ENCODE peak calls at places on chromosomes 4 and X, in eight cellular contexts. One of them, this sample, is unnamed.

GRCh38 chr4:22991576-22991975 is 298.8 kb downstream of the GBA3 start:
- DNase-seq in CD8-positive, alpha-beta memory T cell: no peak
- DNase-seq in cardiac fibroblast: no peak
- DNase-seq in astrocyte of the cerebellum: no peak
- DNase-seq in GM23338: no peak
- DNase-seq in cardiac muscle cell: no peak
- DNase-seq in neural progenitor cell: no peak
- DNase-seq in mucosa of descending colon: no peak
- DNase-seq in this sample: no peak

GRCh38 chr4:118388621-118389020 is 35.8 kb upstream of the PRSS12 start:
- DNase-seq in astrocyte of the cerebellum: no peak
- DNase-seq in cardiac muscle cell: no peak
- DNase-seq in neural progenitor cell: peak; percentile 35
- DNase-seq in CD8-positive, alpha-beta memory T cell: no peak
- DNase-seq in cardiac fibroblast: no peak
- DNase-seq in GM23338: no peak
- DNase-seq in mucosa of descending colon: no peak
- DNase-seq in this sample: no peak

GRCh38 chr4:110412354-110412753 is 63.6 kb upstream of the ENPEP start:
- DNase-seq in cardiac fibroblast: no peak
- DNase-seq in mucosa of descending colon: no peak
- DNase-seq in neural progenitor cell: no peak
- DNase-seq in astrocyte of the cerebellum: no peak
- DNase-seq in GM23338: no peak
- DNase-seq in CD8-positive, alpha-beta memory T cell: no peak
- DNase-seq in cardiac muscle cell: no peak
- DNase-seq in this sample: no peak

GRCh38 chr4:123305746-123306145 is 90.8 kb upstream of the SPRY1 start:
- DNase-seq in neural progenitor cell: no peak
- DNase-seq in GM23338: no peak
- DNase-seq in astrocyte of the cerebellum: no peak
- DNase-seq in cardiac muscle cell: no peak
- DNase-seq in mucosa of descending colon: no peak
- DNase-seq in cardiac fibroblast: no peak
- DNase-seq in CD8-positive, alpha-beta memory T cell: no peak
- DNase-seq in this sample: no peak

GRCh38 chrX:43961699-43962098 is 11.5 kb downstream of the NDP start:
- DNase-seq in astrocyte of the cerebellum: no peak
- DNase-seq in neural progenitor cell: no peak
- DNase-seq in mucosa of descending colon: no peak
- DNase-seq in GM23338: no peak
- DNase-seq in cardiac fibroblast: peak; percentile 11
- DNase-seq in cardiac muscle cell: no peak
- DNase-seq in CD8-positive, alpha-beta memory T cell: no peak
- DNase-seq in this sample: no peak

GRCh38 chr4:122119739-122120138 is 32.4 kb upstream of the BLTP1 start:
- DNase-seq in CD8-positive, alpha-beta memory T cell: no peak
- DNase-seq in mucosa of descending colon: no peak
- DNase-seq in cardiac fibroblast: no peak
- DNase-seq in GM23338: no peak
- DNase-seq in astrocyte of the cerebellum: no peak
- DNase-seq in cardiac muscle cell: no peak
- DNase-seq in neural progenitor cell: no peak
- DNase-seq in this sample: no peak

GRCh38 chrX:100895365-100896075 is 21.4 kb upstream of the NOX1 start:
- DNase-seq in astrocyte of the cerebellum: peak; percentile 6
- DNase-seq in cardiac muscle cell: peak; percentile 51
- DNase-seq in GM23338: peak; percentile 70
- DNase-seq in neural progenitor cell: peak; percentile 57
- DNase-seq in CD8-positive, alpha-beta memory T cell: no peak
- DNase-seq in cardiac fibroblast: peak; percentile 59
- DNase-seq in mucosa of descending colon: peak; percentile 31
- DNase-seq in this sample: no peak

GRCh38 chrX:103396186-103396585 is 19.8 kb downstream of the BEX3 start:
- DNase-seq in astrocyte of the cerebellum: no peak
- DNase-seq in cardiac fibroblast: peak; percentile 51
- DNase-seq in neural progenitor cell: no peak
- DNase-seq in GM23338: no peak
- DNase-seq in cardiac muscle cell: peak; percentile 21
- DNase-seq in mucosa of descending colon: no peak
- DNase-seq in CD8-positive, alpha-beta memory T cell: no peak
- DNase-seq in this sample: no peak

GRCh38 chr4:41069838-41070237 is 144.5 kb downstream of the APBB2 start:
- DNase-seq in GM23338: peak; percentile 77
- DNase-seq in cardiac fibroblast: no peak
- DNase-seq in mucosa of descending colon: no peak
- DNase-seq in astrocyte of the cerebellum: no peak
- DNase-seq in CD8-positive, alpha-beta memory T cell: no peak
- DNase-seq in cardiac muscle cell: no peak
- DNase-seq in neural progenitor cell: peak; percentile 72
- DNase-seq in this sample: no peak

GRCh38 chr4:77007358-77008230 is 58.0 kb downstream of the SEPTIN11 start:
- DNase-seq in cardiac fibroblast: peak; percentile 94
- DNase-seq in GM23338: peak; percentile 52
- DNase-seq in astrocyte of the cerebellum: no peak
- DNase-seq in CD8-positive, alpha-beta memory T cell: no peak
- DNase-seq in cardiac muscle cell: peak; percentile 94
- DNase-seq in neural progenitor cell: no peak
- DNase-seq in mucosa of descending colon: no peak
- DNase-seq in this sample: no peak

GRCh38 chrX:123964155-123964554 is 2.6 kb downstream of the STAG2 start:
- DNase-seq in CD8-positive, alpha-beta memory T cell: no peak
- DNase-seq in GM23338: no peak
- DNase-seq in cardiac muscle cell: peak; percentile 29
- DNase-seq in neural progenitor cell: no peak
- DNase-seq in mucosa of descending colon: no peak
- DNase-seq in cardiac fibroblast: peak; percentile 48
- DNase-seq in astrocyte of the cerebellum: no peak
- DNase-seq in this sample: no peak
- H3K4me3 ChIP-seq in CD8-positive, alpha-beta memory T cell: peak overlapping the region; percentile 67
- H3K4me3 ChIP-seq in GM23338: peak overlapping the region; percentile 80
- H3K4me3 ChIP-seq in cardiac muscle cell: peak overlapping the region; percentile 48
- H3K4me3 ChIP-seq in neural progenitor cell: peak overlapping the region; percentile 90
- H3K4me3 ChIP-seq in mucosa of descending colon: no peak overlapping the region
- H3K4me3 ChIP-seq in cardiac fibroblast: no peak overlapping the region
- H3K4me3 ChIP-seq in astrocyte of the cerebellum: peak overlapping the region; percentile 80
- H3K4me3 ChIP-seq in this sample: peak overlapping the region; percentile 59

GRCh38 chr4:100796333-100796732 is 278.5 kb upstream of the EMCN start:
- DNase-seq in GM23338: no peak
- DNase-seq in astrocyte of the cerebellum: no peak
- DNase-seq in mucosa of descending colon: no peak
- DNase-seq in neural progenitor cell: no peak
- DNase-seq in CD8-positive, alpha-beta memory T cell: no peak
- DNase-seq in cardiac muscle cell: no peak
- DNase-seq in cardiac fibroblast: no peak
- DNase-seq in this sample: no peak

GRCh38 chr4:100797356-100797755 is 279.5 kb upstream of the EMCN start:
- DNase-seq in GM23338: no peak
- DNase-seq in mucosa of descending colon: no peak
- DNase-seq in neural progenitor cell: no peak
- DNase-seq in cardiac fibroblast: no peak
- DNase-seq in cardiac muscle cell: no peak
- DNase-seq in CD8-positive, alpha-beta memory T cell: no peak
- DNase-seq in astrocyte of the cerebellum: no peak
- DNase-seq in this sample: no peak

GRCh38 chr4:100803751-100804150 is 285.9 kb upstream of the EMCN start:
- DNase-seq in neural progenitor cell: no peak
- DNase-seq in astrocyte of the cerebellum: no peak
- DNase-seq in CD8-positive, alpha-beta memory T cell: no peak
- DNase-seq in mucosa of descending colon: no peak
- DNase-seq in cardiac muscle cell: no peak
- DNase-seq in GM23338: no peak
- DNase-seq in cardiac fibroblast: no peak
- DNase-seq in this sample: no peak

GRCh38 chr4:100797791-100798190 is 280.0 kb upstream of the EMCN start:
- DNase-seq in GM23338: no peak
- DNase-seq in cardiac fibroblast: no peak
- DNase-seq in mucosa of descending colon: no peak
- DNase-seq in neural progenitor cell: no peak
- DNase-seq in CD8-positive, alpha-beta memory T cell: no peak
- DNase-seq in astrocyte of the cerebellum: peak; percentile 11
- DNase-seq in cardiac muscle cell: no peak
- DNase-seq in this sample: no peak

GRCh38 chr4:100799767-100800539 is 282.1 kb upstream of the EMCN start:
- DNase-seq in mucosa of descending colon: no peak
- DNase-seq in cardiac fibroblast: no peak
- DNase-seq in cardiac muscle cell: no peak
- DNase-seq in neural progenitor cell: no peak
- DNase-seq in CD8-positive, alpha-beta memory T cell: no peak
- DNase-seq in astrocyte of the cerebellum: no peak
- DNase-seq in GM23338: no peak
- DNase-seq in this sample: no peak
- H3K4me3 ChIP-seq in mucosa of descending colon: no peak overlapping the region
- H3K4me3 ChIP-seq in cardiac fibroblast: no peak overlapping the region
- H3K4me3 ChIP-seq in cardiac muscle cell: no peak overlapping the region
- H3K4me3 ChIP-seq in neural progenitor cell: no peak overlapping the region
- H3K4me3 ChIP-seq in CD8-positive, alpha-beta memory T cell: no peak overlapping the region
- H3K4me3 ChIP-seq in astrocyte of the cerebellum: no peak overlapping the region
- H3K4me3 ChIP-seq in GM23338: no peak overlapping the region
- H3K4me3 ChIP-seq in this sample: no peak overlapping the region

DNA sequence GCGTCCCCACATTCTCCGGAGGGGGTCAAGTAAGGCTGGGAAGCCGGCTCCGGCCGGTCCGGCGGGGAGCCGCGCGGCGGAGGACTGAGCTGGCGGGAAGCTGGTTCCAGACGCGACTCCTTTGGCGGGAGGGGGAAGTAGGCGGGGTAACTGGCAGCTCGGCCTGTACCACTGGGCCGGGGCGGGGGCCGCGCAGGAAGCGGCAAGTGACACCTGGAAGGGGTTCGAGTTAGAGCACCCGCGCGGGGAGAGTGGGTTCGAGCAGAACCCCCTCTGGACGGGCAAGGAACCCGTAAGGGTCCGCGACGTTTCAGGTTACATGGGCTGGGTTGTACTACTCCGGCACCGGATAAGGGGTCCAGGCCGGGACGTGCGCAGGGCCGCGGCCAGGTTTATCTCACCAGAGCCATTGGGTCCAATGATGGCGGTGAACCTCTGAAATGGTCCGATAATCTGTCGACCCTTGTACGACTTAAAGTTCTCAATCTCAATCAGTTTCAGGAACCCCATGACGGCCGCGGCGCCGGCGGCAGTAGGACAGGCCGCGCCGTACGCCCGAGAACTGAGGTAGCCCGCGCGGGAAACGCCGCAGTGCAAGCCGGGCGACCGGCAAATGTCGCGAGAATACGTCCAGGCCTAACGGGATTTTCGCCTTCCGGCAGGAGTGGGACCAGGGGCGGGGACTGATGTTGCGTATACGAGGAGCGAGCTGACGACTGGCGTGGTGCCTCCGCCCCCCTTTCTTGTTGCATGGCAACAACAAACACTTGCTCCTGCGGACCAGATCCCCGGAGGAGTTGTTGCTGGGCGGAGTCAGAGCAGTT is at the start of the genes RIBC1 and SMC1A:
- DNase-seq in cardiac fibroblast: peak; percentile 96
- DNase-seq in GM23338: peak; percentile 97
- DNase-seq in astrocyte of the cerebellum: peak; percentile 97
- DNase-seq in cardiac muscle cell: peak; percentile 97
- DNase-seq in mucosa of descending colon: peak; percentile 96
- DNase-seq in neural progenitor cell: peak; percentile 98
- DNase-seq in CD8-positive, alpha-beta memory T cell: peak; percentile 99
- DNase-seq in this sample: peak; percentile 92
- H3K4me3 ChIP-seq in cardiac fibroblast: peak within 1 kb of the TSS; percentile 64
- H3K4me3 ChIP-seq in GM23338: peak within 1 kb of the TSS; percentile 82
- H3K4me3 ChIP-seq in astrocyte of the cerebellum: peak within 1 kb of the TSS; percentile 88
- H3K4me3 ChIP-seq in cardiac muscle cell: peak within 1 kb of the TSS; percentile 46
- H3K4me3 ChIP-seq in mucosa of descending colon: peak within 1 kb of the TSS; percentile 38
- H3K4me3 ChIP-seq in neural progenitor cell: peak within 1 kb of the TSS; percentile 69
- H3K4me3 ChIP-seq in CD8-positive, alpha-beta memory T cell: peak within 1 kb of the TSS; percentile 82
- H3K4me3 ChIP-seq in this sample: peak within 1 kb of the TSS; percentile 71

DNA sequence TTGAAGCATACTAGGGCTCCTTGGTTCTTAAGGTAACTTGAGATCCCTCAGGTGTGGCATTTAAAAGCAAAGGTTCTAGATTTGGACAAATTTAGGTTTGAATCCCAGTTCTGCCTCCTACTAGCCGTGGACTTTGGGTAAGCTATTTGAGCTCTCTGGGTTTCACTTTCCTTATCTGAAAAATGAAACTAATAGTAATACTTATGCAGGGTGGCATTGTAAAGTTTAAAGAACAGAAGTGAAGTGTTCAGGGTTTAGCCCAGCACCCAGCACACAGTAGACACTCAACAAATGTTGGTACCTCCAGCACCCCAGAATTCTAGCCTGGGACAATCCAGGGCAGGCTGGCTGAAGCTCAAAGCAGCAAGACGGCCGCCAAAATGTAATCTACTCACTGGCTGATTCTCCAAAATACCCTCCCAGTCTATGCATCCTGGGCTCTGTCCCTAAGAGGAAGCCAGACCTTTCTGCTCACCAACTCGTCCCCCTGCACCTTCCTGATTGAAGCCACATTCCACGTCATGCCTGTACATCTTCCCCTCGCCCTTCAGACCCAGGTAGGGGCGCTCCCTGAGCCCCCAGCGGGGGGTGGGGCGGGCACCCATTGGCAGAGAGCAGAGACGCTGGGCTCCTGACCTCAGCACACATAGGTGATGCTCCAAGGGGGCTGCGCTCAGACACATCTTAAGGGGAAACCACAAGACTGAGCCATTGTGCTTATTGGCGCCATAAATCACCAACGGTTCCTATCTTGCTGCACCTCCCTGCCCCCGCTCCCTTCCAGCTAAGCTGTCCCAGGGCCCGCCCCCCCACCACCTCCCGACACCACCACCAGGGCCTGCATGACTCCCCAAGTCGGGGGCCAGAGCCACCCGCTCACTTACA is 160.6 kb downstream of the BCOR start:
- DNase-seq in GM23338: no peak
- DNase-seq in neural progenitor cell: no peak
- DNase-seq in astrocyte of the cerebellum: no peak
- DNase-seq in mucosa of descending colon: no peak
- DNase-seq in CD8-positive, alpha-beta memory T cell: peak; percentile 4
- DNase-seq in cardiac muscle cell: no peak
- DNase-seq in cardiac fibroblast: no peak
- DNase-seq in this sample: no peak
- H3K4me3 ChIP-seq in GM23338: no peak overlapping the region
- H3K4me3 ChIP-seq in neural progenitor cell: no peak overlapping the region
- H3K4me3 ChIP-seq in astrocyte of the cerebellum: no peak overlapping the region
- H3K4me3 ChIP-seq in mucosa of descending colon: no peak overlapping the region
- H3K4me3 ChIP-seq in CD8-positive, alpha-beta memory T cell: peak overlapping the region; percentile 50
- H3K4me3 ChIP-seq in cardiac muscle cell: no peak overlapping the region
- H3K4me3 ChIP-seq in cardiac fibroblast: no peak overlapping the region
- H3K4me3 ChIP-seq in this sample: no peak overlapping the region

DNA sequence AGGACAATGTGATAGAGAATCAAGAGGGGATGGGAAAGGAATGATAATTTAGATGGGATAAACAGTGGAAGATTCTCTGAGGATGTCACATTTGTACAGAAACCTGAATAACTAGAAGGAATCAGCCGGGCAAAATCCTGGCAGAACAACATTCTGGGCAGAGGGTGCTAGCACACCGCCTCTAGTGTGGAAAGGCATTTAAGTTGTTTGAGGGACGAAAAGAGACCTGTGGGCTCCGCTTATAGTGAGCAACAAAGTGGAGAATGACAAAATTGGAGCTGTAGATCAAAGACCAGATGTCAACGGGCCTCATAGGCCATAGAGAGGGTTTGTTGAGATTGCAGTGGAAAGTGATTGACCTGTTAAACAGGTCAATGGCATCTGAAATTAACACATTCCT is 596.0 kb upstream of the SLIT2 start:
- DNase-seq in astrocyte of the cerebellum: no peak
- DNase-seq in neural progenitor cell: no peak
- DNase-seq in cardiac muscle cell: no peak
- DNase-seq in GM23338: no peak
- DNase-seq in CD8-positive, alpha-beta memory T cell: no peak
- DNase-seq in mucosa of descending colon: no peak
- DNase-seq in cardiac fibroblast: no peak
- DNase-seq in this sample: no peak
- H3K4me3 ChIP-seq in astrocyte of the cerebellum: no peak overlapping the region
- H3K4me3 ChIP-seq in neural progenitor cell: no peak overlapping the region
- H3K4me3 ChIP-seq in cardiac muscle cell: no peak overlapping the region
- H3K4me3 ChIP-seq in GM23338: no peak overlapping the region
- H3K4me3 ChIP-seq in CD8-positive, alpha-beta memory T cell: no peak overlapping the region
- H3K4me3 ChIP-seq in mucosa of descending colon: no peak overlapping the region
- H3K4me3 ChIP-seq in cardiac fibroblast: no peak overlapping the region
- H3K4me3 ChIP-seq in this sample: no peak overlapping the region

GRCh38 chr4:4226606-4227438 is at the start of gene OTOP1:
- DNase-seq in CD8-positive, alpha-beta memory T cell: no peak
- DNase-seq in cardiac fibroblast: no peak
- DNase-seq in cardiac muscle cell: no peak
- DNase-seq in mucosa of descending colon: no peak
- DNase-seq in GM23338: no peak
- DNase-seq in astrocyte of the cerebellum: no peak
- DNase-seq in neural progenitor cell: no peak
- DNase-seq in this sample: no peak
- H3K4me3 ChIP-seq in CD8-positive, alpha-beta memory T cell: no peak within 1 kb of the TSS
- H3K4me3 ChIP-seq in cardiac fibroblast: no peak within 1 kb of the TSS
- H3K4me3 ChIP-seq in cardiac muscle cell: no peak within 1 kb of the TSS
- H3K4me3 ChIP-seq in mucosa of descending colon: no peak within 1 kb of the TSS
- H3K4me3 ChIP-seq in GM23338: peak within 1 kb of the TSS; percentile 49
- H3K4me3 ChIP-seq in astrocyte of the cerebellum: no peak within 1 kb of the TSS
- H3K4me3 ChIP-seq in neural progenitor cell: peak within 1 kb of the TSS; percentile 21
- H3K4me3 ChIP-seq in this sample: no peak within 1 kb of the TSS